ENCODE peak calls at places on chromosomes 4 and X, in ten cellular contexts. One of them, this sample, is unnamed. For H3K4me1, the result is how much of the 10 kb centered on the place peaks cover.

GRCh38 chrX:63488546-63489373 is 137.6 kb upstream of the SPIN4 start:
- DNase-seq in psoas muscle: no peak
- DNase-seq in astrocyte: no peak
- DNase-seq in SK-N-SH: no peak
- DNase-seq in A549: no peak
- DNase-seq in fibroblast of lung: no peak
- DNase-seq in heart left ventricle: no peak
- DNase-seq in tibial artery: no peak
- DNase-seq in right lobe of liver: no peak
- DNase-seq in ovary: no peak
- DNase-seq in this sample: no peak

GRCh38 chr4:1195109-1195671 is 22.8 kb upstream of the SPON2 start:
- DNase-seq in psoas muscle: peak
- DNase-seq in astrocyte: no peak
- DNase-seq in SK-N-SH: peak
- DNase-seq in A549: no peak
- DNase-seq in fibroblast of lung: no peak
- DNase-seq in heart left ventricle: no peak
- DNase-seq in tibial artery: no peak
- DNase-seq in right lobe of liver: no peak
- DNase-seq in ovary: no peak
- DNase-seq in this sample: no peak

GRCh38 chrX:149630681-149631292 is 805 bp downstream of the TMEM185A start:
- DNase-seq in psoas muscle: no peak
- DNase-seq in astrocyte: peak
- DNase-seq in SK-N-SH: peak
- DNase-seq in A549: peak
- DNase-seq in fibroblast of lung: peak
- DNase-seq in heart left ventricle: peak
- DNase-seq in tibial artery: no peak
- DNase-seq in right lobe of liver: no peak
- DNase-seq in ovary: peak
- DNase-seq in this sample: no peak

GRCh38 chr4:25180524-25181131 is 20.4 kb upstream of the SEPSECS start:
- DNase-seq in psoas muscle: no peak
- DNase-seq in astrocyte: peak
- DNase-seq in SK-N-SH: peak
- DNase-seq in A549: no peak
- DNase-seq in fibroblast of lung: peak
- DNase-seq in heart left ventricle: no peak
- DNase-seq in tibial artery: no peak
- DNase-seq in right lobe of liver: no peak
- DNase-seq in ovary: no peak
- DNase-seq in this sample: peak

GRCh38 chr4:168907119-168907698 is 102.8 kb downstream of the CBR4 start:
- DNase-seq in psoas muscle: no peak
- DNase-seq in astrocyte: peak
- DNase-seq in SK-N-SH: no peak
- DNase-seq in A549: no peak
- DNase-seq in fibroblast of lung: peak
- DNase-seq in heart left ventricle: no peak
- DNase-seq in tibial artery: no peak
- DNase-seq in right lobe of liver: no peak
- DNase-seq in ovary: no peak
- DNase-seq in this sample: no peak

GRCh38 chrX:53594354-53594753 is 92.2 kb downstream of the HUWE1 start:
- DNase-seq in psoas muscle: no peak
- DNase-seq in astrocyte: peak
- DNase-seq in SK-N-SH: no peak
- DNase-seq in A549: no peak
- DNase-seq in fibroblast of lung: peak
- DNase-seq in heart left ventricle: no peak
- DNase-seq in tibial artery: no peak
- DNase-seq in right lobe of liver: no peak
- DNase-seq in ovary: no peak
- DNase-seq in this sample: no peak

GRCh38 chrX:134636859-134637258 is 21.4 kb downstream of the PLAC1 start:
- DNase-seq in psoas muscle: no peak
- DNase-seq in astrocyte: peak
- DNase-seq in SK-N-SH: no peak
- DNase-seq in A549: no peak
- DNase-seq in fibroblast of lung: peak
- DNase-seq in heart left ventricle: no peak
- DNase-seq in tibial artery: no peak
- DNase-seq in right lobe of liver: no peak
- DNase-seq in ovary: no peak
- DNase-seq in this sample: no peak

GRCh38 chrX:39855748-39856129 is 242.0 kb downstream of the BCOR start:
- DNase-seq in psoas muscle: no peak
- DNase-seq in astrocyte: peak
- DNase-seq in SK-N-SH: no peak
- DNase-seq in A549: peak
- DNase-seq in fibroblast of lung: peak
- DNase-seq in heart left ventricle: no peak
- DNase-seq in tibial artery: no peak
- DNase-seq in right lobe of liver: no peak
- DNase-seq in ovary: no peak
- DNase-seq in this sample: peak

GRCh38 chr4:78768447-78769177 is 7.5 kb upstream of the BMP2K start:
- DNase-seq in psoas muscle: no peak
- DNase-seq in astrocyte: no peak
- DNase-seq in SK-N-SH: no peak
- DNase-seq in A549: no peak
- DNase-seq in fibroblast of lung: peak
- DNase-seq in heart left ventricle: no peak
- DNase-seq in tibial artery: no peak
- DNase-seq in right lobe of liver: no peak
- DNase-seq in ovary: no peak
- DNase-seq in this sample: peak

GRCh38 chr4:185657699-185658098 is 122.4 kb upstream of the PDLIM3 start:
- DNase-seq in psoas muscle: no peak
- DNase-seq in astrocyte: no peak
- DNase-seq in SK-N-SH: peak
- DNase-seq in A549: no peak
- DNase-seq in fibroblast of lung: peak
- DNase-seq in heart left ventricle: no peak
- DNase-seq in tibial artery: no peak
- DNase-seq in right lobe of liver: no peak
- DNase-seq in ovary: no peak
- DNase-seq in this sample: no peak

GRCh38 chr4:185654311-185654710 is 119.0 kb upstream of the PDLIM3 start:
- DNase-seq in psoas muscle: no peak
- DNase-seq in astrocyte: no peak
- DNase-seq in SK-N-SH: no peak
- DNase-seq in A549: no peak
- DNase-seq in fibroblast of lung: no peak
- DNase-seq in heart left ventricle: no peak
- DNase-seq in tibial artery: no peak
- DNase-seq in right lobe of liver: no peak
- DNase-seq in ovary: no peak
- DNase-seq in this sample: no peak

GRCh38 chr4:185654965-185655554 is 119.8 kb upstream of the PDLIM3 start:
- DNase-seq in psoas muscle: no peak
- DNase-seq in astrocyte: no peak
- DNase-seq in SK-N-SH: no peak
- DNase-seq in A549: no peak
- DNase-seq in fibroblast of lung: no peak
- DNase-seq in heart left ventricle: no peak
- DNase-seq in tibial artery: no peak
- DNase-seq in right lobe of liver: no peak
- DNase-seq in ovary: no peak
- DNase-seq in this sample: no peak

GRCh38 chr4:185656467-185656890 is 121.2 kb upstream of the PDLIM3 start:
- DNase-seq in psoas muscle: peak
- DNase-seq in astrocyte: peak
- DNase-seq in SK-N-SH: no peak
- DNase-seq in A549: no peak
- DNase-seq in fibroblast of lung: peak
- DNase-seq in heart left ventricle: peak
- DNase-seq in tibial artery: peak
- DNase-seq in right lobe of liver: no peak
- DNase-seq in ovary: peak
- DNase-seq in this sample: peak

GRCh38 chr4:185657191-185657590 is 121.9 kb upstream of the PDLIM3 start:
- DNase-seq in psoas muscle: no peak
- DNase-seq in astrocyte: no peak
- DNase-seq in SK-N-SH: no peak
- DNase-seq in A549: no peak
- DNase-seq in fibroblast of lung: peak
- DNase-seq in heart left ventricle: no peak
- DNase-seq in tibial artery: no peak
- DNase-seq in right lobe of liver: no peak
- DNase-seq in ovary: no peak
- DNase-seq in this sample: no peak
- H3K27ac ChIP-seq in psoas muscle: no peak
- H3K27ac ChIP-seq in astrocyte: no peak
- H3K27ac ChIP-seq in SK-N-SH: no peak
- H3K27ac ChIP-seq in A549: no peak
- H3K27ac ChIP-seq in fibroblast of lung: no peak
- H3K27ac ChIP-seq in heart left ventricle: peak
- H3K27ac ChIP-seq in tibial artery: peak
- H3K27ac ChIP-seq in right lobe of liver: no peak
- H3K27ac ChIP-seq in ovary: no peak
- H3K27ac ChIP-seq in this sample: peak

GRCh38 chr4:185018834-185019450 is 652 bp downstream of the HELT start:
- DNase-seq in psoas muscle: no peak
- DNase-seq in astrocyte: no peak
- DNase-seq in SK-N-SH: peak
- DNase-seq in A549: no peak
- DNase-seq in fibroblast of lung: no peak
- DNase-seq in heart left ventricle: no peak
- DNase-seq in tibial artery: no peak
- DNase-seq in right lobe of liver: no peak
- DNase-seq in ovary: no peak
- DNase-seq in this sample: no peak

GRCh38 chr4:185015108-185015507 is 3.2 kb upstream of the HELT start:
- DNase-seq in psoas muscle: no peak
- DNase-seq in astrocyte: no peak
- DNase-seq in SK-N-SH: no peak
- DNase-seq in A549: no peak
- DNase-seq in fibroblast of lung: no peak
- DNase-seq in heart left ventricle: no peak
- DNase-seq in tibial artery: no peak
- DNase-seq in right lobe of liver: no peak
- DNase-seq in ovary: no peak
- DNase-seq in this sample: no peak

GRCh38 chr4:185016101-185016940 is 2.0 kb upstream of the HELT start:
- DNase-seq in psoas muscle: no peak
- DNase-seq in astrocyte: no peak
- DNase-seq in SK-N-SH: no peak
- DNase-seq in A549: no peak
- DNase-seq in fibroblast of lung: no peak
- DNase-seq in heart left ventricle: no peak
- DNase-seq in tibial artery: no peak
- DNase-seq in right lobe of liver: no peak
- DNase-seq in ovary: no peak
- DNase-seq in this sample: no peak

GRCh38 chr4:185017964-185018772 is at the start of gene HELT:
- DNase-seq in psoas muscle: no peak
- DNase-seq in astrocyte: no peak
- DNase-seq in SK-N-SH: no peak
- DNase-seq in A549: no peak
- DNase-seq in fibroblast of lung: no peak
- DNase-seq in heart left ventricle: no peak
- DNase-seq in tibial artery: no peak
- DNase-seq in right lobe of liver: no peak
- DNase-seq in ovary: no peak
- DNase-seq in this sample: no peak

GRCh38 chr4:185016946-185017797 is 1.1 kb upstream of the HELT start:
- DNase-seq in psoas muscle: no peak
- DNase-seq in astrocyte: no peak
- DNase-seq in SK-N-SH: no peak
- DNase-seq in A549: no peak
- DNase-seq in fibroblast of lung: peak
- DNase-seq in heart left ventricle: no peak
- DNase-seq in tibial artery: no peak
- DNase-seq in right lobe of liver: no peak
- DNase-seq in ovary: no peak
- DNase-seq in this sample: no peak
- H3K4me1 ChIP-seq in psoas muscle: under half
- H3K4me1 ChIP-seq in astrocyte: under half
- H3K4me1 ChIP-seq in SK-N-SH: under half
- H3K4me1 ChIP-seq in A549: under half
- H3K4me1 ChIP-seq in fibroblast of lung: under half
- H3K4me1 ChIP-seq in heart left ventricle: under half
- H3K4me1 ChIP-seq in tibial artery: under half
- H3K4me1 ChIP-seq in right lobe of liver: under half
- H3K4me1 ChIP-seq in ovary: under half
- H3K4me1 ChIP-seq in this sample: under half

GRCh38 chr4:93865650-93866049 is 37.1 kb downstream of the ATOH1 start:
- DNase-seq in psoas muscle: no peak
- DNase-seq in astrocyte: no peak
- DNase-seq in SK-N-SH: no peak
- DNase-seq in A549: no peak
- DNase-seq in fibroblast of lung: no peak
- DNase-seq in heart left ventricle: no peak
- DNase-seq in tibial artery: no peak
- DNase-seq in right lobe of liver: no peak
- DNase-seq in ovary: no peak
- DNase-seq in this sample: no peak
- TF ChIP-seq CTCF in psoas muscle: no peak
- TF ChIP-seq CTCF in astrocyte: no peak
- TF ChIP-seq CTCF in SK-N-SH: peak
- TF ChIP-seq CTCF in A549: no peak
- TF ChIP-seq CTCF in fibroblast of lung: no peak
- TF ChIP-seq CTCF in heart left ventricle: no peak
- TF ChIP-seq CTCF in tibial artery: no peak
- TF ChIP-seq CTCF in right lobe of liver: no peak
- TF ChIP-seq CTCF in ovary: no peak
- TF ChIP-seq CTCF in this sample: no peak

GRCh38 chr4:140353836-140354235 is 19.6 kb upstream of the SCOC start:
- DNase-seq in psoas muscle: no peak
- DNase-seq in astrocyte: peak
- DNase-seq in SK-N-SH: no peak
- DNase-seq in A549: no peak
- DNase-seq in fibroblast of lung: peak
- DNase-seq in heart left ventricle: no peak
- DNase-seq in tibial artery: no peak
- DNase-seq in right lobe of liver: no peak
- DNase-seq in ovary: no peak
- DNase-seq in this sample: no peak

GRCh38 chr4:140355288-140355687 is 18.2 kb upstream of the SCOC start:
- DNase-seq in psoas muscle: no peak
- DNase-seq in astrocyte: no peak
- DNase-seq in SK-N-SH: no peak
- DNase-seq in A549: no peak
- DNase-seq in fibroblast of lung: no peak
- DNase-seq in heart left ventricle: no peak
- DNase-seq in tibial artery: no peak
- DNase-seq in right lobe of liver: no peak
- DNase-seq in ovary: no peak
- DNase-seq in this sample: no peak

GRCh38 chr4:140346136-140346535 is 27.3 kb upstream of the SCOC start:
- DNase-seq in psoas muscle: no peak
- DNase-seq in astrocyte: no peak
- DNase-seq in SK-N-SH: no peak
- DNase-seq in A549: no peak
- DNase-seq in fibroblast of lung: no peak
- DNase-seq in heart left ventricle: no peak
- DNase-seq in tibial artery: no peak
- DNase-seq in right lobe of liver: no peak
- DNase-seq in ovary: no peak
- DNase-seq in this sample: no peak

GRCh38 chr4:140349816-140350215 is 23.6 kb upstream of the SCOC start:
- DNase-seq in psoas muscle: no peak
- DNase-seq in astrocyte: no peak
- DNase-seq in SK-N-SH: no peak
- DNase-seq in A549: no peak
- DNase-seq in fibroblast of lung: no peak
- DNase-seq in heart left ventricle: no peak
- DNase-seq in tibial artery: no peak
- DNase-seq in right lobe of liver: no peak
- DNase-seq in ovary: no peak
- DNase-seq in this sample: no peak

GRCh38 chr4:140351778-140352177 is 21.7 kb upstream of the SCOC start:
- DNase-seq in psoas muscle: no peak
- DNase-seq in astrocyte: no peak
- DNase-seq in SK-N-SH: no peak
- DNase-seq in A549: no peak
- DNase-seq in fibroblast of lung: no peak
- DNase-seq in heart left ventricle: no peak
- DNase-seq in tibial artery: no peak
- DNase-seq in right lobe of liver: no peak
- DNase-seq in ovary: no peak
- DNase-seq in this sample: no peak
- H3K27ac ChIP-seq in psoas muscle: no peak
- H3K27ac ChIP-seq in astrocyte: no peak
- H3K27ac ChIP-seq in SK-N-SH: no peak
- H3K27ac ChIP-seq in A549: no peak
- H3K27ac ChIP-seq in fibroblast of lung: no peak
- H3K27ac ChIP-seq in heart left ventricle: no peak
- H3K27ac ChIP-seq in tibial artery: no peak
- H3K27ac ChIP-seq in right lobe of liver: no peak
- H3K27ac ChIP-seq in ovary: no peak
- H3K27ac ChIP-seq in this sample: no peak